ENCODE peak calls at places on chromosomes 7 and 10, in six cellular contexts. X, Z, F, W, K and I are unnamed samples.
A peak's percentile ranks its signal among the peaks of the same experiment; 100 is the strongest.

GRCh38 chr7:82713506-82713905 is 269.9 kb upstream of the CACNA2D1 start:
- DNase-seq in X (no peak), Z (no peak), F (no peak), W (no peak), K (no peak), I (no peak)

GRCh38 chr7:4003536-4003935 is 678.6 kb upstream of the FOXK1 start:
- DNase-seq in X (no peak), Z (no peak), F (no peak), W (no peak), K (no peak), I (no peak)

GRCh38 chr7:111892568-111892967 is 313.6 kb downstream of the DOCK4 start:
- DNase-seq in X (no peak), Z (no peak), F (no peak), W (no peak), K (no peak), I (no peak)

GRCh38 chr7:151174246-151175046 is 7.0 kb upstream of the GBX1 start:
- DNase-seq in X (no peak), Z (peak; percentile 84), F (no peak), W (no peak), K (no peak), I (no peak)

GRCh38 chr7:94223375-94224084 is 171.2 kb upstream of the COL1A2 start:
- DNase-seq in X (peak; percentile 41), Z (peak; percentile 61), F (no peak), W (peak; percentile 57), K (no peak), I (no peak)

GRCh38 chr10:99579971-99580370 is 40.3 kb downstream of the SLC25A28 start:
- DNase-seq in X (no peak), Z (no peak), F (no peak), W (no peak), K (no peak), I (no peak)

GRCh38 chr7:106050002-106050742 is 61.9 kb downstream of the SYPL1 start:
- DNase-seq in X (no peak), Z (no peak), F (no peak), W (peak; percentile 40), K (peak; percentile 46), I (peak; percentile 79)

GRCh38 chr7:52708846-52709245 is 326.6 kb upstream of the POM121L12 start:
- DNase-seq in X (no peak), Z (no peak), F (no peak), W (no peak), K (no peak), I (no peak)

GRCh38 chr7:34091330-34091917 is 186.1 kb downstream of the BMPER start:
- DNase-seq in X (peak; percentile 43), Z (peak; percentile 55), F (no peak), W (peak; percentile 79), K (peak; percentile 29), I (peak; percentile 38)

GRCh38 chr7:105691692-105692564 is 110.6 kb upstream of the EFCAB10 start:
- DNase-seq in X (no peak), Z (no peak), F (no peak), W (no peak), K (no peak), I (no peak)

GRCh38 chr10:28497313-28498126 is 35.4 kb upstream of the WAC start:
- DNase-seq in X (no peak), Z (no peak), F (no peak), W (no peak), K (no peak), I (no peak)

GRCh38 chr7:133290676-133291332 is 37.9 kb downstream of the EXOC4 start:
- DNase-seq in X (no peak), Z (no peak), F (no peak), W (no peak), K (no peak), I (no peak)

GRCh38 chr7:101608772-101609713 is 20.1 kb downstream of the MYL10 start:
- DNase-seq in X (no peak), Z (no peak), F (no peak), W (no peak), K (no peak), I (no peak)

GRCh38 chr7:94355389-94355788 is 39.3 kb upstream of the COL1A2 start:
- DNase-seq in X (no peak), Z (no peak), F (no peak), W (no peak), K (no peak), I (no peak)

GRCh38 chr10:18918545-18918944 is 130.1 kb upstream of the MALRD1 start:
- DNase-seq in X (no peak), Z (no peak), F (no peak), W (no peak), K (no peak), I (no peak)

GRCh38 chr10:60524541-60524940 is 134.9 kb upstream of the ANK3 start:
- DNase-seq in X (no peak), Z (no peak), F (no peak), W (no peak), K (no peak), I (no peak)

GRCh38 chr7:100689230-100690135 is 4.6 kb downstream of the GIGYF1 start:
- DNase-seq in X (no peak), Z (no peak), F (no peak), W (no peak), K (no peak), I (no peak)

GRCh38 chr10:8273749-8274148 is 219.3 kb downstream of the GATA3 start:
- DNase-seq in X (no peak), Z (no peak), F (no peak), W (no peak), K (no peak), I (no peak)

GRCh38 chr10:78588194-78588811 is 480.5 kb upstream of the ZMIZ1 start:
- DNase-seq in X (no peak), Z (no peak), F (no peak), W (no peak), K (no peak), I (peak; percentile 15)

GRCh38 chr10:60238408-60239100 is 151.1 kb downstream of the ANK3 start:
- DNase-seq in X (peak; percentile 2), Z (no peak), F (peak; percentile 23), W (peak; percentile 27), K (peak; percentile 60), I (no peak)

GRCh38 chr10:69641261-69641980 is 11.4 kb downstream of the FAM241B start:
- DNase-seq in X (no peak), Z (no peak), F (no peak), W (no peak), K (no peak), I (no peak)

GRCh38 chr10:119346063-119346835 is 138.9 kb downstream of the GRK5 start:
- DNase-seq in X (no peak), Z (no peak), F (no peak), W (no peak), K (no peak), I (no peak)

GRCh38 chr10:78222096-78222790 is 188.6 kb downstream of the RPS24 start:
- DNase-seq in X (no peak), Z (no peak), F (no peak), W (no peak), K (no peak), I (no peak)

GRCh38 chr7:14197280-14197679 is 207.8 kb upstream of the ETV1 start:
- DNase-seq in X (no peak), Z (no peak), F (no peak), W (no peak), K (no peak), I (no peak)

GRCh38 chr10:17375936-17376584 is 78.3 kb downstream of the ST8SIA6 start:
- DNase-seq in X (no peak), Z (peak; percentile 87), F (no peak), W (peak; percentile 15), K (peak; percentile 63), I (peak; percentile 17)

GRCh38 chr7:69049341-69049740 is 548.9 kb upstream of the AUTS2 start:
- DNase-seq in X (no peak), Z (peak; percentile 10), F (no peak), W (no peak), K (no peak), I (no peak)

GRCh38 chr7:151449990-151450389 is 10.0 kb upstream of the CRYGN start:
- DNase-seq in X (no peak), Z (no peak), F (no peak), W (no peak), K (no peak), I (no peak)

GRCh38 chr7:37448057-37448636 is 517 bp downstream of the ELMO1 start:
- DNase-seq in X (no peak), Z (no peak), F (no peak), W (peak; percentile 46), K (no peak), I (no peak)

GRCh38 chr7:7772385-7772784 is 54.0 kb upstream of the RPA3 start:
- DNase-seq in X (no peak), Z (no peak), F (no peak), W (no peak), K (no peak), I (no peak)

GRCh38 chr7:14960686-14961085 is 58.1 kb upstream of the DGKB start:
- DNase-seq in X (no peak), Z (no peak), F (no peak), W (no peak), K (no peak), I (no peak)

GRCh38 chr10:70267161-70267933 is 16.5 kb downstream of the NPFFR1 start:
- DNase-seq in X (peak; percentile 73), Z (peak; percentile 89), F (no peak), W (no peak), K (peak; percentile 39), I (no peak)

GRCh38 chr7:73978681-73979563 is 49.1 kb upstream of the ELN start:
- DNase-seq in X (peak; percentile 47), Z (peak; percentile 81), F (peak; percentile 45), W (peak; percentile 20), K (peak; percentile 64), I (peak; percentile 89)
- TF ChIP-seq ZNF274 in X (no peak), Z (no peak), F (no peak), W (no peak), K (no peak), I (no peak)

GRCh38 chr10:100917071-100917470 is 4.3 kb downstream of the SLF2 start:
- DNase-seq in X (no peak), Z (no peak), F (no peak), W (no peak), K (no peak), I (no peak)
- TF ChIP-seq ZNF274 in X (no peak), Z (no peak), F (no peak), W (no peak), K (no peak), I (no peak)

GRCh38 chr10:29691564-29692064 is 56.8 kb upstream of the SVIL start:
- DNase-seq in X (no peak), Z (no peak), F (no peak), W (no peak), K (no peak), I (no peak)
- TF ChIP-seq ZNF274 in X (no peak), Z (no peak), F (no peak), W (no peak), K (no peak), I (no peak)

GRCh38 chr10:5299950-5300349 is 64.8 kb upstream of the UCN3 start:
- DNase-seq in X (no peak), Z (no peak), F (no peak), W (no peak), K (no peak), I (no peak)

GRCh38 chr10:5293691-5294550 is 70.8 kb upstream of the UCN3 start:
- DNase-seq in X (peak; percentile 54), Z (peak; percentile 97), F (no peak), W (peak; percentile 80), K (peak; percentile 55), I (peak; percentile 68)

GRCh38 chr10:5297996-5298395 is 66.8 kb upstream of the UCN3 start:
- DNase-seq in X (no peak), Z (no peak), F (no peak), W (no peak), K (no peak), I (no peak)

GRCh38 chr10:5292196-5292735 is 72.5 kb upstream of the UCN3 start:
- DNase-seq in X (no peak), Z (no peak), F (no peak), W (no peak), K (no peak), I (no peak)

GRCh38 chr10:5297466-5297865 is 67.3 kb upstream of the UCN3 start:
- DNase-seq in X (no peak), Z (no peak), F (no peak), W (no peak), K (no peak), I (no peak)
- TF ChIP-seq ZNF274 in X (no peak), Z (no peak), F (no peak), W (no peak), K (no peak), I (no peak)